ENCODE peak calls at places on chromosomes 11 and 22, in ten cellular contexts. Z is A549; U is GM23338; B is stimulated activated CD4-positive, alpha-beta T cell treated with anti-CD3 and anti-CD28 coated beads, Interleukin-12 subunit alpha, Interleukin-12 subunit beta, amount 100 ng/mL, for 48 hours; V is A172; I is T-helper 9 cell; D is head of caudate nucleus; F is WTC11; T is non-pigmented ciliary epithelial cell; J is cardiac muscle cell. L is an unnamed sample.

GRCh38 chr11:65658174-65659021 is 4.3 kb downstream of the RELA start:
- DNase-seq in B (no peak), Z (no peak), J (no peak), T (no peak), F (no peak), U (no peak), V (no peak), I (no peak), D (no peak), L (no peak)

GRCh38 chr22:38799265-38800002 is 5.5 kb upstream of the DNAL4 start:
- DNase-seq in U (no peak), F (no peak), D (no peak), Z (no peak), V (no peak), J (peak), B (no peak), T (no peak), I (no peak), L (no peak)

GRCh38 chr11:29317669-29318068 is 699.2 kb downstream of the KCNA4 start:
- DNase-seq in U (no peak), D (no peak), T (no peak), J (no peak), V (no peak), Z (no peak), B (no peak), F (no peak), I (no peak), L (no peak)

GRCh38 chr22:36546092-36546804 is 17.3 kb upstream of the EIF3D start:
- DNase-seq in Z (peak), J (peak), V (peak), I (no peak), F (peak), D (peak), B (no peak), U (peak), T (no peak), L (peak)

GRCh38 chr11:6298605-6299004 is 21.7 kb downstream of the CAVIN3 start:
- DNase-seq in V (peak), F (peak), T (no peak), Z (peak), D (no peak), J (peak), B (no peak), I (no peak), U (peak), L (peak)

GRCh38 chr22:50326959-50327710 is at the start of gene DENND6B:
- DNase-seq in Z (peak), U (peak), V (no peak), T (no peak), D (peak), B (peak), I (peak), F (peak), J (peak), L (peak)

GRCh38 chr11:11660351-11660750 is 38.5 kb upstream of the GALNT18 start:
- DNase-seq in V (no peak), T (no peak), B (no peak), J (no peak), D (no peak), F (no peak), U (no peak), Z (no peak), I (no peak), L (no peak)

GRCh38 chr22:27804683-27805297 is 3.2 kb upstream of the MN1 start:
- DNase-seq in Z (peak), V (peak), F (peak), I (peak), T (no peak), B (peak), D (peak), J (peak), U (peak), L (peak)

GRCh38 chr11:45209904-45210699 is 63.7 kb downstream of the PRDM11 start:
- DNase-seq in F (peak), U (peak), J (peak), D (peak), B (no peak), T (no peak), Z (no peak), V (no peak), I (no peak), L (peak)

GRCh38 chr11:12131943-12132789 is 21.8 kb downstream of the MICAL2 start:
- DNase-seq in U (no peak), J (no peak), D (no peak), I (no peak), V (no peak), B (no peak), T (no peak), F (no peak), Z (no peak), L (no peak)

GRCh38 chr11:76166314-76166713 is 40.0 kb downstream of the WNT11 start:
- DNase-seq in U (peak), T (no peak), I (no peak), B (peak), J (no peak), F (peak), V (peak), D (no peak), Z (no peak), L (no peak)

GRCh38 chr11:79579063-79579462 is 138.2 kb upstream of the TENM4 start:
- DNase-seq in D (no peak), B (no peak), T (no peak), Z (no peak), U (no peak), I (no peak), F (no peak), V (no peak), J (no peak), L (peak)

GRCh38 chr11:33178443-33179154 is 17.3 kb upstream of the CSTF3 start:
- DNase-seq in F (no peak), V (no peak), I (no peak), D (no peak), Z (no peak), U (peak), J (no peak), T (no peak), B (no peak), L (no peak)

GRCh38 chr11:1548221-1549070 is 23.6 kb downstream of the DUSP8 start:
- DNase-seq in B (no peak), J (peak), I (no peak), F (peak), T (no peak), U (peak), Z (peak), V (peak), D (no peak), L (peak)

GRCh38 chr22:48393041-48393370 is 1434.7 kb downstream of the BRD1 start:
- DNase-seq in I (no peak), V (peak), F (no peak), T (no peak), U (no peak), J (no peak), D (no peak), B (no peak), Z (no peak), L (no peak)

GRCh38 chr11:86443415-86443814 is 68.7 kb downstream of the CCDC81 start:
- DNase-seq in U (no peak), F (no peak), T (no peak), B (no peak), J (no peak), D (no peak), V (no peak), I (no peak), Z (no peak), L (no peak)

GRCh38 chr11:34667810-34668582 is 47.1 kb downstream of the EHF start:
- DNase-seq in V (no peak), I (no peak), U (no peak), Z (no peak), T (no peak), D (no peak), J (no peak), B (no peak), F (no peak), L (peak)